ENCODE peak calls at places on chromosome 15, in nine cellular contexts. I is pancreas; F is effector memory CD4-positive, alpha-beta T cell; Z is RWPE1; W is heart right ventricle; Q is heart left ventricle; N is CD8-positive, alpha-beta memory T cell; H is foreskin keratinocyte; D is adrenal gland. T is an unnamed sample.

GRCh38 chr15:91824256-91824655 is 29.3 kb upstream of the SLCO3A1 start:
- DNase-seq in I (no peak), F (no peak), Z (no peak), W (peak; percentile 78), Q (peak; percentile 74), N (no peak), H (no peak), D (peak; percentile 90), T (no peak)

GRCh38 chr15:87681054-87681453 is 575.5 kb downstream of the NTRK3 start:
- DNase-seq in I (no peak), F (no peak), Z (no peak), W (no peak), Q (no peak), N (no peak), H (no peak), D (no peak), T (no peak)

GRCh38 chr15:31333820-31334219 is 7.2 kb downstream of the KLF13 start:
- DNase-seq in I (no peak), F (no peak), Z (no peak), W (no peak), Q (no peak), N (no peak), H (no peak), D (no peak), T (no peak)

GRCh38 chr15:95284933-95285401 is 1045.5 kb upstream of the NR2F2 start:
- DNase-seq in I (no peak), F (no peak), Z (no peak), W (no peak), Q (no peak), N (no peak), H (no peak), D (no peak), T (no peak)

GRCh38 chr15:57343018-57343417 is 33.3 kb upstream of the CGNL1 start:
- DNase-seq in I (no peak), F (no peak), Z (no peak), W (no peak), Q (no peak), N (no peak), H (no peak), D (no peak), T (no peak)

GRCh38 chr15:86373147-86373546 is 293.5 kb downstream of the AGBL1 start:
- DNase-seq in I (no peak), F (no peak), Z (peak; percentile 59), W (no peak), Q (no peak), N (no peak), H (peak; percentile 59), D (no peak), T (no peak)

GRCh38 chr15:77352932-77353331 is 67.0 kb downstream of the PEAK1 start:
- DNase-seq in I (no peak), F (no peak), Z (no peak), W (no peak), Q (no peak), N (no peak), H (no peak), D (no peak), T (no peak)

GRCh38 chr15:31265090-31265870 is 61.4 kb upstream of the KLF13 start:
- DNase-seq in I (no peak), F (no peak), Z (no peak), W (peak; percentile 3), Q (peak; percentile 4), N (no peak), H (no peak), D (peak; percentile 48), T (no peak)

GRCh38 chr15:36356978-36357582 is 222.3 kb upstream of the CDIN1 start:
- DNase-seq in I (no peak), F (no peak), Z (no peak), W (peak; percentile 9), Q (no peak), N (no peak), H (no peak), D (no peak), T (no peak)

GRCh38 chr15:48395532-48396011 is 64.3 kb downstream of the DUT start:
- DNase-seq in I (no peak), F (no peak), Z (peak; percentile 40), W (peak; percentile 33), Q (no peak), N (no peak), H (peak; percentile 75), D (no peak), T (peak; percentile 32)

GRCh38 chr15:65409284-65409631 is 13.5 kb downstream of the IGDCC4 start:
- DNase-seq in I (no peak), F (no peak), Z (no peak), W (no peak), Q (no peak), N (no peak), H (no peak), D (no peak), T (no peak)

GRCh38 chr15:67852433-67852832 is 12.6 kb upstream of the RNU6-1 start:
- DNase-seq in I (no peak), F (no peak), Z (no peak), W (no peak), Q (no peak), N (no peak), H (no peak), D (peak; percentile 21), T (no peak)

GRCh38 chr15:101148166-101148880 is 103.5 kb downstream of the CHSY1 start:
- DNase-seq in I (no peak), F (no peak), Z (no peak), W (no peak), Q (no peak), N (no peak), H (no peak), D (no peak), T (no peak)

GRCh38 chr15:56053046-56053400 is 59.6 kb upstream of the NEDD4 start:
- DNase-seq in I (no peak), F (no peak), Z (no peak), W (no peak), Q (no peak), N (no peak), H (no peak), D (no peak), T (no peak)

GRCh38 chr15:60548101-60548500 is 69.2 kb upstream of the ICE2 start:
- DNase-seq in I (no peak), F (no peak), Z (no peak), W (no peak), Q (no peak), N (no peak), H (no peak), D (no peak), T (no peak)

GRCh38 chr15:92674347-92674746 is 18.8 kb upstream of the FAM174B start:
- DNase-seq in I (no peak), F (no peak), Z (no peak), W (no peak), Q (no peak), N (no peak), H (no peak), D (no peak), T (no peak)

GRCh38 chr15:73051811-73052678 is at the start of gene NEO1:
- DNase-seq in I (peak; percentile 96), F (peak; percentile 82), Z (peak; percentile 79), W (peak; percentile 85), Q (peak; percentile 88), N (peak; percentile 83), H (peak; percentile 38), D (peak; percentile 91), T (peak; percentile 95)
- H3K27ac ChIP-seq in I (peak within 1 kb of the TSS; percentile 96), F (peak within 1 kb of the TSS; percentile 71), Z (peak within 1 kb of the TSS; percentile 78), W (peak within 1 kb of the TSS; percentile 88), Q (peak within 1 kb of the TSS; percentile 85), N (no peak within 1 kb of the TSS), H (no peak within 1 kb of the TSS), D (peak within 1 kb of the TSS; percentile 66), T (peak within 1 kb of the TSS; percentile 98)

DNA sequence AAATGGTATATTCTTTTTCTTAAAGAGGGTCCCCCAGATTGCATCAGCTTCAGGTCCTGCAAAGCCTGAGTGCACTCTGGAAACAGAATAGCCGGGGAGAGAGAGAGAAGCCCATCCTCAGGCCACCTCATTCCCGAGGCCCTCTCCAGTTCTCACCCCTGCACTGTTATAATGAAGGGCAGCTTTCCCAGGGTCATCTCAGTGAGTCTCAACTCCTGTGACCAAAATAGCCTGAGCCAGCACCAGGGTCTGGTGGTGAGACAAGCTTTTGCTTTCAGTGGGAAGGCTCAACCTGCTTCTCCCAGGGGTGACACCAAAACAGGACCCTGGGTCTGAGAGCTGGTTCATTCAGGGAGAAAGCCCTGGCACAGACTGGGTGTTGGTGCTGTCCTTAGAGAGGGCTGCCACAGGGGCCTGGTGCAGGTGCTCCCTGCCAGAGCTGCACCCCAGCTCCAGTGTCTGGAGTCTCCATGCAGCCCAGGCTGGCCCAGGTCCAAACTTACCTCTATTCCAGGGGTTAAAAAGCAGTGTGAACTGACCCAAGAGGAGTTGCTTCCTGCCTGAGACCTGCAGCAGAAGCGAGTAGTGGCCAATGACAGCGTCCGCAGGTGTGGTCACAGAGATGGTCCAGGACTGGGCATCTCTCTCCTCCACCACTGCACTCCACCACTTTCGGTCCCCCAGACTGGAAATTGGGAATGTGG is 6.1 kb downstream of the EPB42 start:
- DNase-seq in I (no peak), F (no peak), Z (no peak), W (no peak), Q (no peak), N (no peak), H (no peak), D (no peak), T (no peak)
- H3K27ac ChIP-seq in I (no peak overlapping the region), F (no peak overlapping the region), Z (no peak overlapping the region), W (no peak overlapping the region), Q (no peak overlapping the region), N (no peak overlapping the region), H (no peak overlapping the region), D (no peak overlapping the region), T (no peak overlapping the region)

DNA sequence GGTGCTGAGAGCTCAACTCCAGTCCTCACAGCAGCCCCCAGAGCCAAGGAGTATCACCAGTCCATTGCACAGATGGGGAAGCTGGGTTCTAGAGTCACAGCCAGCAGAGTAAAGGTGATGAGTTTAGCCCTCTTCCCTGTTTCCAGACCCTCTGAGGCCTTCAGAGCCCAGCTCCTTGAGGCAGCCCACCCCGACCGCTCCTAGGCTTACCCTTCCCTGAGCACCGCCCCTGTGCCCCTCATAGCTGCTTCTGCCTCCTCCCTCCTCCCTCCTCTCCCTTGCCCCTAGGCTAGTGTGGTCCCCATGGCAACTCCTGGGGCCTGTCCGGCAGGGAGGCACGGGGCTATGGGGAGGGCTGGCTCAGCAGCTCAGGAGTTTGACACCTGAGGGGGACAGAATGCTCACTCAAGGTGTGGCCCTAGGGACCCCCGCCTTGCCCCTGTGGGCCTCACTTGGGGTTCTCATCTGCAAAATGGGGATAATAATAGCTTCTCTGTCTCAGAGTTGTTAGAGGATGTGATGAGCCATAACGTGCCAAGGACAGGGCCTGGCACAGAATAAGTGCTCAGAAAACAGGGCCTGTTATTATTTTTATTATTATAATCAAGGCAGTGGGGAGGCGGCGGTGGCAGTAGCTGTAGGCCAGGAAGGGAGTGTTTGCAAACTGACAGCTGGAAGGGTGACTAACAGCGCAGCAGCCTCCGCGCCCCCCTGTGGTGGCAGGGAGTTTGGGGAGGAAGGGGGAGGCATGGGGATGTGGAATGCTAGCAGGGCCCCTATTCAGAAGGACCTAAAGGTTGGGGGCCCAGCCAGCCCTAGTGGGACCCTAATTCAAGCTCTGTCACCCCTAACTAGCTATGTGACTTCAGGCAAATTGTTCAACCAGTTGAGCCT is 11.5 kb downstream of the CSK start:
- DNase-seq in I (no peak), F (peak; percentile 67), Z (no peak), W (no peak), Q (no peak), N (peak; percentile 71), H (no peak), D (no peak), T (no peak)
- H3K27ac ChIP-seq in I (no peak overlapping the region), F (peak overlapping the region; percentile 90), Z (peak overlapping the region; percentile 11), W (peak overlapping the region; percentile 93), Q (no peak overlapping the region), N (no peak overlapping the region), H (peak overlapping the region; percentile 4), D (no peak overlapping the region), T (peak overlapping the region; percentile 30)

GRCh38 chr15:44286814-44287555 is 1.5 kb upstream of the GOLM2 start:
- DNase-seq in I (no peak), F (no peak), Z (peak; percentile 10), W (no peak), Q (no peak), N (no peak), H (no peak), D (no peak), T (peak; percentile 1)

GRCh38 chr15:44289352-44289790 is 852 bp downstream of the GOLM2 start:
- DNase-seq in I (no peak), F (no peak), Z (peak; percentile 26), W (no peak), Q (no peak), N (no peak), H (no peak), D (no peak), T (no peak)
- H3K27ac ChIP-seq in I (peak overlapping the region; percentile 92), F (peak overlapping the region; percentile 93), Z (peak overlapping the region; percentile 88), W (peak overlapping the region; percentile 96), Q (peak overlapping the region; percentile 94), N (peak overlapping the region; percentile 97), H (no peak overlapping the region), D (no peak overlapping the region), T (peak overlapping the region; percentile 88)

T was measured in caudate nucleus.